ENCODE peak calls at places on chromosomes 5 and 9, in eight cellular contexts. I is lower leg skin; L is right lobe of liver; O is brain microvascular endothelial cell; F is PC-9; T is cardiac muscle cell; S is CD8-positive, alpha-beta memory T cell; X is psoas muscle. H is an unnamed sample.

GRCh38 chr5:176427971-176428370 is 11.6 kb upstream of the CLTB start:
- DNase-seq in I (no peak), L (no peak), O (no peak), F (peak; percentile 64), T (no peak), S (no peak), X (no peak), H (peak; percentile 76)

GRCh38 chr9:99660191-99660636 is 161.5 kb upstream of the NR4A3 start:
- DNase-seq in I (no peak), L (peak; percentile 22), O (no peak), F (no peak), T (no peak), S (no peak), X (no peak), H (no peak)

GRCh38 chr9:21552244-21552825 is 70.2 kb upstream of the IFNE start:
- DNase-seq in I (no peak), L (no peak), O (no peak), F (no peak), T (no peak), S (no peak), X (no peak), H (no peak)

GRCh38 chr9:101342595-101342994 is 42.2 kb downstream of the BAAT start:
- DNase-seq in I (no peak), L (no peak), O (no peak), F (no peak), T (no peak), S (no peak), X (no peak), H (no peak)

GRCh38 chr5:36883894-36884462 is 7.4 kb downstream of the NIPBL start:
- DNase-seq in I (no peak), L (no peak), O (no peak), F (no peak), T (no peak), S (no peak), X (no peak), H (no peak)

GRCh38 chr5:141762790-141763368 is 80.8 kb upstream of the ARAP3 start:
- DNase-seq in I (no peak), L (no peak), O (no peak), F (no peak), T (no peak), S (no peak), X (no peak), H (peak; percentile 42)

GRCh38 chr9:93954436-93955355 is at the start of gene BARX1:
- DNase-seq in I (no peak), L (no peak), O (no peak), F (no peak), T (no peak), S (no peak), X (no peak), H (no peak)

GRCh38 chr5:179297486-179298180 is 47.6 kb downstream of the ADAMTS2 start:
- DNase-seq in I (peak; percentile 81), L (peak; percentile 13), O (no peak), F (no peak), T (no peak), S (no peak), X (no peak), H (no peak)

GRCh38 chr9:29697011-29697410 is 2123.7 kb upstream of the C9orf72 start:
- DNase-seq in I (no peak), L (no peak), O (no peak), F (no peak), T (no peak), S (no peak), X (no peak), H (no peak)

GRCh38 chr5:143093452-143094086 is 309.9 kb downstream of the NR3C1 start:
- DNase-seq in I (no peak), L (no peak), O (no peak), F (no peak), T (no peak), S (no peak), X (no peak), H (no peak)

GRCh38 chr5:6517494-6517893 is 68.8 kb downstream of the UBE2QL1 start:
- DNase-seq in I (no peak), L (no peak), O (no peak), F (no peak), T (no peak), S (no peak), X (no peak), H (no peak)

GRCh38 chr5:167296680-167297079 is 994.8 kb upstream of the WWC1 start:
- DNase-seq in I (no peak), L (no peak), O (peak; percentile 6), F (no peak), T (no peak), S (no peak), X (no peak), H (peak; percentile 71)

GRCh38 chr9:126945682-126946081 is 31.1 kb downstream of the RALGPS1 start:
- DNase-seq in I (no peak), L (no peak), O (no peak), F (no peak), T (no peak), S (no peak), X (no peak), H (no peak)

GRCh38 chr9:89603629-89604462 is 966 bp upstream of the GADD45G start:
- DNase-seq in I (peak; percentile 91), L (peak; percentile 83), O (no peak), F (no peak), T (peak; percentile 94), S (peak; percentile 10), X (peak; percentile 86), H (peak; percentile 84)

GRCh38 chr5:3131161-3131560 is 379.7 kb upstream of the IRX2 start:
- DNase-seq in I (no peak), L (no peak), O (no peak), F (no peak), T (no peak), S (no peak), X (no peak), H (no peak)

GRCh38 chr5:123813937-123814624 is 302.1 kb downstream of the CSNK1G3 start:
- DNase-seq in I (no peak), L (no peak), O (no peak), F (peak; percentile 62), T (peak; percentile 64), S (no peak), X (no peak), H (peak; percentile 13)
- H3K4me3 ChIP-seq in I (no peak overlapping the region), L (no peak overlapping the region), O (no peak overlapping the region), F (no peak overlapping the region), T (no peak overlapping the region), S (no peak overlapping the region), X (no peak overlapping the region), H (no peak overlapping the region)

GRCh38 chr9:115944166-115944948 is 209.2 kb upstream of the PAPPA start:
- DNase-seq in I (peak; percentile 94), L (peak; percentile 47), O (peak; percentile 96), F (no peak), T (peak; percentile 2), S (no peak), X (peak; percentile 89), H (peak; percentile 4)
- H3K4me3 ChIP-seq in I (no peak overlapping the region), L (no peak overlapping the region), O (no peak overlapping the region), F (no peak overlapping the region), T (no peak overlapping the region), S (no peak overlapping the region), X (no peak overlapping the region), H (no peak overlapping the region)

GRCh38 chr9:37327553-37327952 is 94.9 kb upstream of the GRHPR start:
- DNase-seq in I (no peak), L (no peak), O (no peak), F (no peak), T (no peak), S (no peak), X (no peak), H (no peak)

GRCh38 chr9:37324261-37324683 is 98.2 kb upstream of the GRHPR start:
- DNase-seq in I (no peak), L (no peak), O (peak; percentile 43), F (no peak), T (peak; percentile 62), S (no peak), X (no peak), H (no peak)

GRCh38 chr9:37328561-37329227 is 93.8 kb upstream of the GRHPR start:
- DNase-seq in I (no peak), L (no peak), O (no peak), F (no peak), T (no peak), S (no peak), X (no peak), H (peak; percentile 80)

GRCh38 chr9:37325778-37326177 is 96.7 kb upstream of the GRHPR start:
- DNase-seq in I (no peak), L (no peak), O (no peak), F (no peak), T (no peak), S (no peak), X (no peak), H (peak; percentile 20)

GRCh38 chr9:37324691-37325490 is 97.6 kb upstream of the GRHPR start:
- DNase-seq in I (no peak), L (no peak), O (no peak), F (no peak), T (peak; percentile 48), S (no peak), X (no peak), H (no peak)
- H3K4me3 ChIP-seq in I (no peak overlapping the region), L (no peak overlapping the region), O (no peak overlapping the region), F (no peak overlapping the region), T (no peak overlapping the region), S (no peak overlapping the region), X (no peak overlapping the region), H (no peak overlapping the region)

GRCh38 chr5:124986170-124986569 is 239.7 kb upstream of the ZNF608 start:
- DNase-seq in I (no peak), L (no peak), O (no peak), F (no peak), T (no peak), S (no peak), X (no peak), H (no peak)

GRCh38 chr5:124981901-124982300 is 235.5 kb upstream of the ZNF608 start:
- DNase-seq in I (no peak), L (no peak), O (no peak), F (no peak), T (no peak), S (no peak), X (no peak), H (peak; percentile 60)

GRCh38 chr5:124976086-124976485 is 229.6 kb upstream of the ZNF608 start:
- DNase-seq in I (no peak), L (no peak), O (no peak), F (no peak), T (no peak), S (no peak), X (no peak), H (no peak)

GRCh38 chr5:124979174-124979573 is 232.7 kb upstream of the ZNF608 start:
- DNase-seq in I (no peak), L (no peak), O (no peak), F (no peak), T (peak; percentile 43), S (no peak), X (no peak), H (peak; percentile 21)

DNA sequence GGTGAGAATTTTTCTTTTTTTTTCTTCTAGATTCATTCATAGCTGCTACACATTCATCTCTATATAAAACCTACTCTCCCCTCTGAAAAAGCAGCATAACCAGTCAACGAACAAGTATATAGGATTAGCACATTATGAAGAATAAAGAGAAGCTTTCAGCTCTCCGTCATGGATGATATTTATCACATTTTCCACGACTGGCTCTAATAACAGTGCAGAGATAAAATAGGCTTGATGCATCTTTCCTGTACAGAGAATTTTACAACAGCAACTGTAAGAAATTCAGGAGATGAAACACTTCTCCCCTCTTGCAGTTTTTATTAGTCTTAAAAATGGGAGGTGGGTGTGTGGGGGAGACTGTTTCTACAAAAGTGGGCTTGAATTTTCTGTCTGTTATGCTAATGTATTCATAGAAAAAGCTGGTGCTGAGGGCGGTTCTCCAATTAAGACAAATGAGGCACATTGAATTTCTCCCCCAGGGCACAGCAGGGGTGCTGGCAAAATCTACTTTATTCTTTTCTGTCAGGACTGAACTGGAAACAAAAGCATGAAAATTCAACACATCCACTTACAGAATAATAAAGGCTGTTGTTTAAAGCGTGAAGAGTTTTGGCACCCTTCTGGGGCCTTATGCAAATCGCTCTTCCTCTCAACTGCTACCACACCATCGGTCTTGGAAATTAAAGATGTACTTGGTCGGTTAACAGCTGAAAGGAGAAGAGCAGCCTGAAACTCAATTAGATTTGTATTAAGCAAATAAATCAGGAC is 233.9 kb upstream of the ZNF608 start:
- DNase-seq in I (no peak), L (no peak), O (no peak), F (no peak), T (no peak), S (no peak), X (no peak), H (no peak)
- H3K4me3 ChIP-seq in I (no peak overlapping the region), L (no peak overlapping the region), O (no peak overlapping the region), F (no peak overlapping the region), T (no peak overlapping the region), S (no peak overlapping the region), X (no peak overlapping the region), H (no peak overlapping the region)

H was measured in small intestine.